ENCODE peak calls at places on chromosome 17, in seven cellular contexts. K is transverse colon, J is HFF-Myc, W is BE2C, D is lower lobe of right lung, F is AG10803, C is left ventricle myocardium inferior. X is an unnamed sample.
A peak's percentile ranks its signal among the peaks of the same experiment; 100 is the strongest.

GRCh38 chr17:44587339-44587738 is 30.1 kb downstream of the FZD2 start:
- DNase-seq in W (peak; percentile 58), J (peak; percentile 65), C (peak; percentile 39), F (peak; percentile 94), K (no peak), D (peak; percentile 57), X (no peak)

GRCh38 chr17:39069114-39069756 is 82.2 kb downstream of the PLXDC1 start:
- DNase-seq in W (peak; percentile 47), F (peak; percentile 50), C (no peak), J (no peak), D (no peak), K (no peak), X (no peak)

GRCh38 chr17:44253021-44253420 is 14.9 kb downstream of the SLC4A1 start:
- DNase-seq in C (no peak), D (no peak), J (no peak), F (no peak), K (no peak), W (no peak), X (no peak)

GRCh38 chr17:73698966-73699365 is 54.7 kb upstream of the SDK2 start:
- DNase-seq in F (no peak), D (no peak), C (no peak), K (no peak), W (no peak), J (no peak), X (no peak)

GRCh38 chr17:74852237-74853047 is 7.2 kb downstream of the GRIN2C start:
- DNase-seq in C (no peak), J (no peak), W (no peak), D (peak; percentile 62), F (no peak), K (peak; percentile 27), X (no peak)

GRCh38 chr17:65487161-65487560 is 74.3 kb downstream of the AXIN2 start:
- DNase-seq in F (no peak), K (no peak), C (no peak), D (no peak), J (no peak), W (no peak), X (no peak)

GRCh38 chr17:76868669-76869208 is 535 bp downstream of the MGAT5B start:
- DNase-seq in D (no peak), W (no peak), F (no peak), J (no peak), K (no peak), C (no peak), X (no peak)

GRCh38 chr17:61455754-61456681 is 3.8 kb downstream of the TBX4 start:
- DNase-seq in W (no peak), J (no peak), F (no peak), C (no peak), K (no peak), D (no peak), X (no peak)

GRCh38 chr17:79907217-79907715 is 68.0 kb upstream of the CBX4 start:
- DNase-seq in F (no peak), K (no peak), W (peak; percentile 1), J (no peak), C (no peak), D (peak; percentile 36), X (no peak)

GRCh38 chr17:79907855-79908254 is 68.6 kb upstream of the CBX4 start:
- DNase-seq in K (peak; percentile 32), D (peak; percentile 74), C (no peak), F (peak; percentile 23), J (no peak), W (no peak), X (no peak)

GRCh38 chr17:79904865-79905264 is 65.6 kb upstream of the CBX4 start:
- DNase-seq in D (no peak), F (no peak), C (no peak), W (no peak), K (no peak), J (no peak), X (no peak)

GRCh38 chr17:79909121-79909520 is 69.9 kb upstream of the CBX4 start:
- DNase-seq in D (peak; percentile 24), F (no peak), W (no peak), J (no peak), K (no peak), C (no peak), X (no peak)

DNA sequence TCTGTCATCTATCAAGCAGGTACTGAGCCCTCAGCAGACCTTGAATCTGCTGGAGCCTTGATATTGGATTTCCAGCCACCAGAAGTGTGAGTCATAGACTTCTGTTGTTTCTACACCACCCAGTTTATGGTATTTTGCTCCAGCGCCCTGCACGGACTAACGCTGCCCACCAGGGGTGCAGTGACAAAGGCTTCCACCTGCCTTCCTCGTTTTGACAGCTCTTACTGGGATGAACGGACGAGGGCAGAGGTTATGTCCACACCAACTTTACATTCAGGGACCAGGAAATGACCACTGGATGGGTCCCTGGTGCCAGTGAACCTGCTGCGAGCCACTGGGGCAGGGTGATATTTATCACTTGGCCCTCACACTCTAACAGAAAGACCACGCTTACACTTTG is 66.6 kb upstream of the CBX4 start:
- DNase-seq in W (peak; percentile 55), K (no peak), D (no peak), F (no peak), J (no peak), C (no peak), X (no peak)
- TF ChIP-seq CTCF in W (peak; percentile 54), K (peak; percentile 20), D (no peak), F (no peak), J (peak; percentile 24), C (no peak), X (peak; percentile 16)

DNA sequence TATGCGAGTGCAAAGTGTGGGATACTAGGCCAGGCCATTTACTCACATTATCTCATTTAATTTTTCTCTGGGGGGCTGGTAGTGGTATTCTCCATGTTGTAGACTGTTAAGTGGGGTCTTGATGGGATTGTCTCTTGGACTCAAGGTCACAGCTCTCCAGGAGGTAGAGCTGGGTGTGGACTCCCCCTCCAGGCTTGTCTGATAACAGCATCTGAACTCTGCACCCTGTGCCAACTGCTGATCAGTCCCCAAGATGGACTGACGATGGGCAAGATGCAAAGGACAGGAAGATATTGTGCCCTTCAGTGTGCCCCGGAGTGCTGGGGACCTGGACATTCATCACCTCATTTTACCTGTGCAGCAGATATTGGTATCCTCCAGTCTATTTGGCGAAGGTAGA is 147.8 kb downstream of the MSI2 start:
- DNase-seq in J (no peak), F (no peak), K (no peak), W (no peak), C (no peak), D (no peak), X (no peak)
- TF ChIP-seq CTCF in J (peak; percentile 4), F (no peak), K (no peak), W (peak; percentile 23), C (no peak), D (no peak), X (no peak)

DNA sequence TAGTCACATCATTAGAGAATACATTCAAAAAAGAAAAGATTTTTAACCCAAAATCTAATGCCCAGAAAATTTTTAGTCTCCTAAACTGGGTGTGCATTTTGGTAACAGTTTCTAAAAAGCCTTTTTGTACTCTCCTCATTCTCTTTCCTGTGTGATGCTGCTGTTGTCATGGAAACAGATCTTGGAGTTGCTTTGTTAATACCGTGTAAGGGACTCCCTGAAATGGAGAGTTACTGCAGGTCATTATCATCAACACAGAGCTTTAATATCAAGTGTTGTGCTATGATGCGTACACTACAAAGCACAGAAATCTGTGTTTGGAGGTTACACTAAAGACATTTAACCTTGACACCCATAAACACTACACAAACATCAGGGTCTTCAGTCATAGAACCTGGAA is 216.3 kb downstream of the PRKCA start:
- DNase-seq in W (no peak), K (no peak), J (no peak), F (no peak), C (no peak), D (no peak), X (no peak)
- TF ChIP-seq CTCF in W (no peak), K (no peak), J (no peak), F (no peak), C (no peak), D (no peak), X (no peak)

GRCh38 chr17:28657756-28658155 is 4.0 kb downstream of the SDF2 start:
- DNase-seq in K (no peak), J (no peak), C (no peak), W (no peak), F (no peak), D (no peak), X (no peak)

GRCh38 chr17:28665994-28666393 is 4.0 kb downstream of the SUPT6H start:
- DNase-seq in D (no peak), W (no peak), F (no peak), C (no peak), J (no peak), K (no peak), X (no peak)

GRCh38 chr17:28662527-28662829 is 473 bp downstream of the SUPT6H start:
- DNase-seq in C (no peak), W (no peak), J (no peak), F (no peak), K (no peak), D (no peak), X (no peak)

GRCh38 chr17:28663723-28664122 is 1.7 kb downstream of the SUPT6H start:
- DNase-seq in D (no peak), K (no peak), C (no peak), J (no peak), F (no peak), W (no peak), X (no peak)

GRCh38 chr17:28661635-28662526 is at the start of the genes SDF2 and SUPT6H:
- DNase-seq in K (peak; percentile 93), W (peak; percentile 85), D (peak; percentile 93), F (peak; percentile 76), J (no peak), C (peak; percentile 91), X (peak; percentile 95)
- TF ChIP-seq CTCF in K (no peak), W (no peak), D (no peak), F (no peak), J (no peak), C (no peak), X (no peak)

DNA sequence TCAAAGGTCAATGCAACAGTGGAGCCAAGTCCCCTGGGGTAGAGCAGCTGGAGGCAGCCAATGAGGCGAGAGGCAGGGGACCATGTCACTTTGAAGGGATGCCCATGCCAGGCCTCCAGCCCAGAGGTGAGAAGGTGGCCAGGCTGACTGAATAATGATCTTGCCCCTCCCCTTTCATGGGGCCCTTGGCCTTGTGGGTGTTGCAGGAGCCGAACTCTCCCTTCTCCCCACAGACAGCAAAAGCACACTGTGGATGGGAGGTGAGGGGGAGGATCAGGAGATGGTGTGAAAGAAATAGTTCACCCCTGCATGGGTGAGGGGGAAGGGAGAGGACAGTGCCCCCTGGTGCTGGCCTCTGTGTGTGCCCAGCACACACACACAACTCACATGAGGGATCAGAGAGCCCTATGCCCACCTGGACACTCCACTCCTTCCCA is 15.8 kb upstream of the TBX21 start:
- DNase-seq in J (no peak), F (no peak), W (no peak), C (no peak), K (no peak), D (no peak), X (no peak)
- TF ChIP-seq CTCF in J (peak; percentile 42), F (peak; percentile 41), W (peak; percentile 51), C (peak; percentile 49), K (peak; percentile 6), D (peak; percentile 35), X (peak; percentile 39)

GRCh38 chr17:81393684-81394376 is 1.4 kb upstream of the BAHCC1 start:
- DNase-seq in K (peak; percentile 100), J (peak; percentile 100), C (peak; percentile 100), F (peak; percentile 99), W (peak; percentile 100), D (peak; percentile 100), X (peak; percentile 100)
- TF ChIP-seq CTCF in K (peak; percentile 8), J (peak; percentile 12), C (no peak), F (peak; percentile 37), W (peak; percentile 34), D (no peak), X (peak; percentile 50)

X was measured in osteocyte.